ENCODE peak calls at places on chromosomes 11 and 22, in seven cellular contexts. One of them, this sample, is unnamed.

GRCh38 chr11:119641991-119642745 is 86.8 kb downstream of the NECTIN1 start:
- DNase-seq in astrocyte of the cerebellum: no peak
- DNase-seq in T-helper 1 cell: no peak
- DNase-seq in nephron progenitor cell: no peak
- DNase-seq in HTR-8/SVneo: peak; percentile 39
- DNase-seq in A172: no peak
- DNase-seq in NCI-H1417: no peak
- DNase-seq in this sample: no peak

GRCh38 chr11:75553889-75554257 is 8.2 kb upstream of the SERPINH1 start:
- DNase-seq in nephron progenitor cell: no peak
- DNase-seq in NCI-H1417: no peak
- DNase-seq in astrocyte of the cerebellum: no peak
- DNase-seq in T-helper 1 cell: no peak
- DNase-seq in HTR-8/SVneo: no peak
- DNase-seq in A172: no peak
- DNase-seq in this sample: no peak

GRCh38 chr11:76661835-76662434 is 8.6 kb downstream of the LRRC32 start:
- DNase-seq in T-helper 1 cell: no peak
- DNase-seq in NCI-H1417: no peak
- DNase-seq in nephron progenitor cell: no peak
- DNase-seq in HTR-8/SVneo: no peak
- DNase-seq in A172: no peak
- DNase-seq in astrocyte of the cerebellum: no peak
- DNase-seq in this sample: no peak

GRCh38 chr22:24033731-24034130 is 22.6 kb downstream of the CABIN1 start:
- DNase-seq in T-helper 1 cell: no peak
- DNase-seq in HTR-8/SVneo: no peak
- DNase-seq in nephron progenitor cell: no peak
- DNase-seq in A172: no peak
- DNase-seq in NCI-H1417: no peak
- DNase-seq in astrocyte of the cerebellum: no peak
- DNase-seq in this sample: no peak

GRCh38 chr11:62137881-62138629 is 14.2 kb downstream of the INCENP start:
- DNase-seq in A172: no peak
- DNase-seq in HTR-8/SVneo: no peak
- DNase-seq in NCI-H1417: no peak
- DNase-seq in nephron progenitor cell: no peak
- DNase-seq in astrocyte of the cerebellum: no peak
- DNase-seq in T-helper 1 cell: no peak
- DNase-seq in this sample: no peak

GRCh38 chr22:40211481-40212052 is 33.8 kb downstream of the TNRC6B start:
- DNase-seq in T-helper 1 cell: no peak
- DNase-seq in nephron progenitor cell: no peak
- DNase-seq in NCI-H1417: no peak
- DNase-seq in HTR-8/SVneo: no peak
- DNase-seq in A172: no peak
- DNase-seq in astrocyte of the cerebellum: no peak
- DNase-seq in this sample: no peak

GRCh38 chr11:33735426-33736147 is 636 bp downstream of the CD59 start:
- DNase-seq in NCI-H1417: peak; percentile 57
- DNase-seq in astrocyte of the cerebellum: no peak
- DNase-seq in T-helper 1 cell: no peak
- DNase-seq in A172: peak; percentile 28
- DNase-seq in nephron progenitor cell: no peak
- DNase-seq in HTR-8/SVneo: no peak
- DNase-seq in this sample: no peak

GRCh38 chr11:73227571-73228211 is 9.6 kb downstream of the P2RY2 start:
- DNase-seq in A172: no peak
- DNase-seq in nephron progenitor cell: peak; percentile 6
- DNase-seq in astrocyte of the cerebellum: no peak
- DNase-seq in HTR-8/SVneo: no peak
- DNase-seq in NCI-H1417: peak; percentile 75
- DNase-seq in T-helper 1 cell: no peak
- DNase-seq in this sample: no peak

GRCh38 chr11:69060806-69061712 is 12.3 kb downstream of the TPCN2 start:
- DNase-seq in nephron progenitor cell: no peak
- DNase-seq in NCI-H1417: no peak
- DNase-seq in HTR-8/SVneo: no peak
- DNase-seq in T-helper 1 cell: no peak
- DNase-seq in astrocyte of the cerebellum: no peak
- DNase-seq in A172: no peak
- DNase-seq in this sample: no peak

GRCh38 chr11:64298966-64299846 is 952 bp upstream of the CATSPERZ start:
- DNase-seq in NCI-H1417: peak; percentile 50
- DNase-seq in T-helper 1 cell: no peak
- DNase-seq in nephron progenitor cell: peak; percentile 52
- DNase-seq in astrocyte of the cerebellum: no peak
- DNase-seq in HTR-8/SVneo: no peak
- DNase-seq in A172: no peak
- DNase-seq in this sample: no peak

GRCh38 chr22:39459681-39460080 is 2.9 kb downstream of the MGAT3 start:
- DNase-seq in A172: no peak
- DNase-seq in T-helper 1 cell: no peak
- DNase-seq in astrocyte of the cerebellum: no peak
- DNase-seq in NCI-H1417: no peak
- DNase-seq in nephron progenitor cell: no peak
- DNase-seq in HTR-8/SVneo: no peak
- DNase-seq in this sample: no peak

GRCh38 chr22:23767673-23768548 is at the start of gene CHCHD10:
- DNase-seq in HTR-8/SVneo: peak; percentile 71
- DNase-seq in T-helper 1 cell: peak; percentile 49
- DNase-seq in A172: no peak
- DNase-seq in astrocyte of the cerebellum: no peak
- DNase-seq in NCI-H1417: peak; percentile 69
- DNase-seq in nephron progenitor cell: peak; percentile 91
- DNase-seq in this sample: peak; percentile 90

GRCh38 chr11:122633219-122633829 is 22.2 kb upstream of the UBASH3B start:
- DNase-seq in T-helper 1 cell: no peak
- DNase-seq in A172: peak; percentile 34
- DNase-seq in NCI-H1417: no peak
- DNase-seq in HTR-8/SVneo: peak; percentile 62
- DNase-seq in nephron progenitor cell: peak; percentile 13
- DNase-seq in astrocyte of the cerebellum: peak; percentile 61
- DNase-seq in this sample: peak; percentile 57

GRCh38 chr11:30586251-30587144 is at the start of gene MPPED2:
- DNase-seq in astrocyte of the cerebellum: no peak
- DNase-seq in nephron progenitor cell: peak; percentile 37
- DNase-seq in NCI-H1417: peak; percentile 82
- DNase-seq in T-helper 1 cell: no peak
- DNase-seq in HTR-8/SVneo: no peak
- DNase-seq in A172: no peak
- DNase-seq in this sample: peak; percentile 6

GRCh38 chr11:6237271-6237670 is 1.6 kb upstream of the CNGA4 start:
- DNase-seq in A172: no peak
- DNase-seq in T-helper 1 cell: no peak
- DNase-seq in nephron progenitor cell: no peak
- DNase-seq in NCI-H1417: no peak
- DNase-seq in astrocyte of the cerebellum: no peak
- DNase-seq in HTR-8/SVneo: no peak
- DNase-seq in this sample: no peak

GRCh38 chr11:11940551-11940950 is 67.9 kb downstream of the DKK3 start:
- DNase-seq in NCI-H1417: peak; percentile 43
- DNase-seq in T-helper 1 cell: no peak
- DNase-seq in A172: no peak
- DNase-seq in HTR-8/SVneo: no peak
- DNase-seq in nephron progenitor cell: no peak
- DNase-seq in astrocyte of the cerebellum: no peak
- DNase-seq in this sample: no peak

GRCh38 chr11:89220684-89221339 is 43.1 kb downstream of the TYR start:
- DNase-seq in nephron progenitor cell: no peak
- DNase-seq in HTR-8/SVneo: no peak
- DNase-seq in NCI-H1417: peak; percentile 50
- DNase-seq in T-helper 1 cell: no peak
- DNase-seq in A172: no peak
- DNase-seq in astrocyte of the cerebellum: no peak
- DNase-seq in this sample: no peak

GRCh38 chr22:19753996-19754700 is 6.4 kb upstream of the TBX1 start:
- DNase-seq in astrocyte of the cerebellum: no peak
- DNase-seq in T-helper 1 cell: no peak
- DNase-seq in A172: no peak
- DNase-seq in HTR-8/SVneo: no peak
- DNase-seq in nephron progenitor cell: no peak
- DNase-seq in NCI-H1417: no peak
- DNase-seq in this sample: no peak

GRCh38 chr22:19473578-19473977 is 5.4 kb downstream of the UFD1 start:
- DNase-seq in NCI-H1417: no peak
- DNase-seq in HTR-8/SVneo: no peak
- DNase-seq in A172: peak; percentile 29
- DNase-seq in nephron progenitor cell: no peak
- DNase-seq in T-helper 1 cell: no peak
- DNase-seq in astrocyte of the cerebellum: no peak
- DNase-seq in this sample: no peak

GRCh38 chr11:72821221-72821919 is 7.2 kb downstream of the ATG16L2 start:
- DNase-seq in T-helper 1 cell: no peak
- DNase-seq in nephron progenitor cell: no peak
- DNase-seq in astrocyte of the cerebellum: no peak
- DNase-seq in HTR-8/SVneo: no peak
- DNase-seq in A172: no peak
- DNase-seq in NCI-H1417: peak; percentile 87
- DNase-seq in this sample: no peak

GRCh38 chr22:50530857-50531545 is 1.2 kb upstream of the TYMP start:
- DNase-seq in T-helper 1 cell: peak; percentile 47
- DNase-seq in NCI-H1417: no peak
- DNase-seq in HTR-8/SVneo: no peak
- DNase-seq in astrocyte of the cerebellum: no peak
- DNase-seq in nephron progenitor cell: peak; percentile 70
- DNase-seq in A172: no peak
- DNase-seq in this sample: peak; percentile 77

GRCh38 chr11:13055200-13055599 is 46.1 kb downstream of the RASSF10 start:
- DNase-seq in HTR-8/SVneo: no peak
- DNase-seq in T-helper 1 cell: no peak
- DNase-seq in astrocyte of the cerebellum: no peak
- DNase-seq in NCI-H1417: no peak
- DNase-seq in A172: no peak
- DNase-seq in nephron progenitor cell: no peak
- DNase-seq in this sample: no peak